ENCODE peak calls at places on chromosomes 11 and 22, in eight cellular contexts. J, H, R, D, Q, B, I and F are unnamed samples. For H3K9me3, the result is how much of the 10 kb centered on the place peaks cover.

GRCh38 chr11:64319421-64319761 is 1.5 kb downstream of the PRDX5 start:
- DNase-seq in J (peak), D (peak), R (no peak), H (peak), B (no peak), Q (no peak), I (no peak), F (no peak)

GRCh38 chr22:23834830-23835772 is 3.7 kb downstream of the DERL3 start:
- DNase-seq in Q (no peak), I (no peak), R (no peak), D (peak), J (no peak), H (peak), B (no peak), F (no peak)

GRCh38 chr11:77053217-77054013 is 13.4 kb upstream of the CAPN5 start:
- DNase-seq in B (no peak), J (no peak), D (no peak), R (no peak), H (no peak), I (no peak), Q (no peak), F (no peak)

GRCh38 chr11:118364956-118365615 is 5.7 kb downstream of the UBE4A start:
- DNase-seq in D (no peak), Q (no peak), R (no peak), H (no peak), I (no peak), B (no peak), J (no peak), F (no peak)

GRCh38 chr11:113193077-113193476 is 121.3 kb upstream of the TTC12 start:
- DNase-seq in B (peak), I (no peak), Q (no peak), R (no peak), H (no peak), D (no peak), J (no peak), F (no peak)

GRCh38 chr22:26602127-26602526 is 12.2 kb upstream of the TPST2 start:
- DNase-seq in D (no peak), B (no peak), H (no peak), Q (no peak), I (no peak), J (no peak), R (no peak), F (no peak)

GRCh38 chr11:10483584-10483983 is 28.5 kb downstream of the AMPD3 start:
- DNase-seq in D (no peak), I (no peak), J (no peak), H (no peak), R (no peak), B (no peak), Q (no peak), F (no peak)

GRCh38 chr22:40043793-40044101 is 49.0 kb downstream of the FAM83F start:
- DNase-seq in D (no peak), Q (no peak), H (no peak), I (no peak), R (no peak), J (no peak), B (no peak), F (no peak)

GRCh38 chr11:65814960-65815565 is 18.7 kb upstream of the SNX32 start:
- DNase-seq in I (peak), J (no peak), R (no peak), Q (no peak), B (no peak), D (no peak), H (peak), F (no peak)

GRCh38 chr11:68503281-68503687 is 42.7 kb downstream of the PPP6R3 start:
- DNase-seq in B (no peak), R (no peak), J (no peak), Q (no peak), D (no peak), H (no peak), I (no peak), F (peak)

GRCh38 chr11:9462806-9463537 is 2.2 kb downstream of the ZNF143 start:
- DNase-seq in D (no peak), J (no peak), Q (no peak), B (no peak), R (no peak), H (no peak), I (peak), F (peak)

GRCh38 chr11:112321521-112322172 is 61.0 kb upstream of the PLET1 start:
- DNase-seq in Q (peak), R (peak), I (peak), H (peak), B (no peak), J (peak), D (peak), F (no peak)

GRCh38 chr11:86511086-86511551 is 136.4 kb downstream of the CCDC81 start:
- DNase-seq in J (peak), H (no peak), R (peak), Q (no peak), D (no peak), I (no peak), B (no peak), F (peak)

GRCh38 chr22:39316440-39317083 is 2.9 kb downstream of the RPL3 start:
- DNase-seq in Q (peak), R (peak), I (peak), J (peak), B (peak), H (peak), D (peak), F (peak)

GRCh38 chr11:27861706-27862430 is 161.6 kb upstream of the BDNF start:
- DNase-seq in B (no peak), H (no peak), I (peak), D (no peak), R (no peak), Q (peak), J (peak), F (peak)

GRCh38 chr11:72144807-72145565 is 9.5 kb downstream of the FOLR3 start:
- DNase-seq in J (no peak), H (no peak), B (no peak), I (peak), Q (peak), D (no peak), R (no peak), F (no peak)

GRCh38 chr11:33160147-33160546 is 1.1 kb downstream of the CSTF3 start:
- DNase-seq in I (peak), J (peak), R (no peak), H (no peak), D (no peak), B (no peak), Q (no peak), F (peak)

GRCh38 chr22:22229683-22230420 is 14.7 kb upstream of the VPREB1 start:
- DNase-seq in R (no peak), I (peak), J (no peak), D (no peak), Q (no peak), H (no peak), B (no peak), F (no peak)

GRCh38 chr11:134119094-134119493 is 50.2 kb downstream of the JAM3 start:
- DNase-seq in H (no peak), J (no peak), D (no peak), R (no peak), Q (peak), I (peak), B (no peak), F (peak)

GRCh38 chr11:34565417-34566208 is 52.0 kb upstream of the ELF5 start:
- DNase-seq in Q (no peak), H (no peak), D (no peak), R (peak), J (no peak), I (peak), B (no peak), F (no peak)

GRCh38 chr11:76670475-76671235 is at the start of gene LRRC32:
- DNase-seq in Q (no peak), R (peak), D (peak), H (peak), B (peak), I (peak), J (peak), F (peak)

GRCh38 chr11:86888164-86888977 is 66.8 kb downstream of the FZD4 start:
- DNase-seq in D (no peak), I (peak), B (no peak), R (no peak), Q (peak), H (no peak), J (no peak), F (no peak)

GRCh38 chr11:76623171-76623883 is 47.2 kb downstream of the LRRC32 start:
- DNase-seq in H (no peak), I (no peak), R (no peak), Q (no peak), J (no peak), D (peak), B (no peak), F (no peak)

GRCh38 chr11:57054782-57055181 is 66.1 kb downstream of the OR5AK2 start:
- DNase-seq in B (no peak), R (no peak), H (no peak), J (no peak), D (no peak), I (no peak), Q (no peak), F (no peak)

GRCh38 chr11:128667873-128668272 is 26.0 kb upstream of the FLI1 start:
- DNase-seq in B (no peak), J (no peak), R (no peak), H (no peak), D (no peak), I (no peak), Q (no peak), F (no peak)

GRCh38 chr11:110086892-110087309 is 6.3 kb upstream of the ZC3H12C start:
- DNase-seq in J (no peak), R (peak), Q (peak), H (no peak), B (peak), D (no peak), I (peak), F (peak)

GRCh38 chr22:27668828-27669797 is 132.4 kb downstream of the MN1 start:
- DNase-seq in R (peak), H (peak), I (peak), D (peak), Q (no peak), J (peak), B (no peak), F (peak)

GRCh38 chr22:24841261-24841660 is 35.2 kb downstream of the SGSM1 start:
- DNase-seq in R (peak), D (no peak), I (peak), J (peak), B (no peak), Q (no peak), H (no peak), F (no peak)

GRCh38 chr11:119832536-119832935 is 103.5 kb upstream of the NECTIN1 start:
- DNase-seq in B (no peak), D (peak), Q (no peak), H (peak), I (no peak), R (peak), J (peak), F (peak)

DNA sequence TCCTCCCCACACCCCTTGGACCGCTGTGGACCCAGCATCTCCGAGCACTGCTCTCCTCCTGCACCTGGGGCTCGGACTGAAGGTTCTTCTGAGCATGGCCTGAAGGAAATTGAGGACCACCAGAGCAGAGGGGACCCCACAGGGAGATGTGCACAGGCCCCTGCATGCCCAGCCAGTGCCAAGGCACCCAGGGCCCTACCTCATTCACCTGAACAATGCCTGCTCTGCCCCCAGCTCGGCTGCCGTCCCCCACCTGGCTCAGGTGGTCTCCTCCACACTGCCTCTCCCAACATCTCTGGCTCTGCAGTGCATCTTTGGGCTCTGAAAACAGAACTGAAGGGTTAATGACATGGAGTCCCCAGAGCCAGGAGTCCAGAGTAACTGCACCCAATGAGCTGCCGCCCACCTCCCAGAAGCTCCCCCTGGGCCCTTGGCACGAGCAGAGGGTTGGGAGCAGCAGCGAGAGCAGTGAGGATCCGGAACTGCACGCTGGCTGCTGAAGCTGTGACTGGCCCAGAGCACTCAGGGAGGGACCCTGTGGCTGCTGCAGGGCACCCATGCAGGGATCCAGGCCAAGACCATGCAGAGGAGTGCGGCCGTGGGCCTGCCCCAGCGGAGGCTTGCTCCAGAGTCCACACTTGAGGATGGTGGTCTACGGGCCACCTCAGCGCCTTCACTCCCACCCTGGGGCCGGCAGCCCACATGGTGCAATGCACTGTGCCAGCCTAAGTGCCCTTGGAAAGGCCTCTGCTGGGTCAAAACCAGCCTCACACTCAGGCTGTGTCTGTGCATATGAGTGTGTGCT is 686.0 kb downstream of the TBC1D22A start:
- DNase-seq in I (no peak), B (no peak), R (peak), J (no peak), H (no peak), Q (no peak), D (no peak), F (no peak)
- H3K9me3 ChIP-seq in I (half or more), B (under half), R (under half), J (under half), H (under half), Q (half or more), D (under half), F (under half)

DNA sequence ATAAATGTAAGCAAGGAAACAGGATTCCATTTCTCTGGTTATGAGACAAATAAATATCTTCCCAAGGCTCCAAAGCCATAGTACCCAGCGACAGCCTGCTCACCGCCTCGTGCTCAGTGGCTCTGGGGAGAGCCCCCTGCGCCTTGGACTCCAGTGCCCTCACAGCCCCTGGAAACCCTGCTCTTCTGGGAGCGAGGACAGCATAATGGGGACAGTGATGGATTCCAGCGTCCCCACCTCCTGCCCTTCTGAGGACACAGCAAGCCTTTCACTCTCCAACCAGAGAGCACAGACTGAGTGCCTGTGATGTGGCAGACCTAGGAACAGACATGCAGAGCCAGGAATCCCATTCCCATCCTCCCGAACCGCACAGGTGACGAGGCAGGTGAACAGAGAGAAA is 660.8 kb downstream of the TBC1D22A start:
- DNase-seq in R (no peak), J (no peak), H (no peak), Q (no peak), B (no peak), I (no peak), D (no peak), F (no peak)
- H3K9me3 ChIP-seq in R (under half), J (under half), H (under half), Q (under half), B (under half), I (half or more), D (under half), F (under half)

GRCh38 chr22:47303161-47303890 is 540.9 kb downstream of the TBC1D22A start:
- DNase-seq in R (no peak), B (no peak), J (no peak), Q (no peak), D (peak), I (no peak), H (no peak), F (no peak)
- H3K9me3 ChIP-seq in R (under half), B (under half), J (under half), Q (under half), D (under half), I (half or more), H (under half), F (under half)

DNA sequence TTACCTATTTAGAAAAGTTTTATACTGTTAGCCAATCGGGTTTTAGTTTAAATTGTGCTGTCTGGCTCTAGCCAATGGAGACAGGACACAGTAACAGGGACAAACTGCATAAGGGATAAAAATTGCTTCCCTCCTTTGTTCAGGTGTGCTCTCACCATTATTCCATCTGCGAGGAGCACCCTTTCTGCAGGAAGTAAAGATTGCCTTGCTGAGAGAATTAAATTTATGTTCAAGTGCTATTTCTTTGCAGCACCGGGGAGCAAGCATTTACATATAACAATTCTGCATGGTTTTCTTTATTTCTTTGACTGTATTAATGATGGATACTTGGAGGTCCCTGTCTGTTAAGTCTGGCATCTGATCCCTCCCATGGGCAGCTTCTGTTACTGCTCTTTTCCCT is 80.5 kb downstream of the BRD1 start:
- DNase-seq in I (no peak), Q (no peak), J (no peak), H (no peak), D (no peak), B (no peak), R (no peak), F (no peak)
- H3K9me3 ChIP-seq in I (under half), Q (under half), J (under half), H (under half), D (under half), B (under half), R (under half), F (under half)

GRCh38 chr22:11605468-11605981 is 3922.5 kb upstream of the OR11H1 start:
- DNase-seq in J (no peak), Q (no peak), B (no peak), H (no peak), I (no peak), D (no peak), R (no peak), F (no peak)
- H3K9me3 ChIP-seq in J (under half), Q (under half), B (under half), H (under half), I (under half), D (half or more), R (under half), F (under half)

GRCh38 chr11:1853376-1854131 is 670 bp downstream of the LSP1 start:
- DNase-seq in J (no peak), B (no peak), D (no peak), I (no peak), H (no peak), Q (no peak), R (no peak), F (no peak)

GRCh38 chr11:1852885-1853284 is at the start of gene LSP1:
- DNase-seq in J (no peak), I (no peak), H (peak), B (no peak), R (no peak), D (no peak), Q (no peak), F (no peak)

GRCh38 chr11:1854132-1854948 is 1.5 kb downstream of the LSP1 start:
- DNase-seq in Q (no peak), I (no peak), D (no peak), R (no peak), J (no peak), B (no peak), H (no peak), F (no peak)

GRCh38 chr11:1852271-1852877 is 510 bp upstream of the LSP1 start:
- DNase-seq in Q (no peak), I (no peak), B (no peak), D (no peak), J (no peak), H (no peak), R (no peak), F (no peak)

DNA sequence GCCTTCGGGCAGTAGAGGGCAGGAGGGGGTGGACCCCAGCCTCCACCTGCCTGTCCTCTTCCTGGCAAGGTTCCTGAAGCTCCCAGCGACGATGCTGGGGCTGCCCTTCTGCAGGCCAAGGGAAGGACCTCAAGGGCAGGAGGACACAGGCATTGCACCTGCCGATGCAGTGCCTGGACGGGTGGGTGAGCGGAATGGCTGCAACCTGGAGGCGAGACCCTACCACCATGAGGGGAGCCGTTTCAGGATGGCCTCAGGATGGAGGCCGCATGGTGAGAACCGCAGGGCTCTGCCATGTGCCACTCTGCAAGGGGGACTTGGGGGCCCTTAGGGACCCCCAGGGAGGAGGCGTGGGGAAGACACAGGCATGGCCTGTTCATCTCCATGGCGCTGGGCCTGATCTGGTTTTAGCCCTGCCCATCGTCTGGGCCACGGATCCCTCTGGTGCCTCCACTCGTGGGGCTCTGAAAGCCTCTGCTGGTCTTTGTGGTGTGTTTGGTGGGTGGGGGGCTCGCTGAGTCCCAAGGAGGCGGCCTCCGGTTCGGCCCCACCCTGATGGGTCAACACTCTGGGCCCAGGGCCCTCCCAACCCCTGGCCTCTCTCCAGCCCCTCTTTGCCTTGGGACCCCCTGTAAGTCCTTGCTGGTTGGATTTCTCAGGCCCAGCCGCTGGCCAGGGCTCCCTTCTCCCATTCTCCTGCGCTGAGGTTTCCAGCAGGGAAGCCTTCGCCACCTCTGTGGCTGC is 1.3 kb upstream of the LSP1 start:
- DNase-seq in R (no peak), H (no peak), D (no peak), Q (no peak), J (no peak), I (no peak), B (no peak), F (no peak)
- H3K9me3 ChIP-seq in R (under half), H (under half), D (under half), Q (under half), J (under half), I (under half), B (under half), F (under half)

DNA sequence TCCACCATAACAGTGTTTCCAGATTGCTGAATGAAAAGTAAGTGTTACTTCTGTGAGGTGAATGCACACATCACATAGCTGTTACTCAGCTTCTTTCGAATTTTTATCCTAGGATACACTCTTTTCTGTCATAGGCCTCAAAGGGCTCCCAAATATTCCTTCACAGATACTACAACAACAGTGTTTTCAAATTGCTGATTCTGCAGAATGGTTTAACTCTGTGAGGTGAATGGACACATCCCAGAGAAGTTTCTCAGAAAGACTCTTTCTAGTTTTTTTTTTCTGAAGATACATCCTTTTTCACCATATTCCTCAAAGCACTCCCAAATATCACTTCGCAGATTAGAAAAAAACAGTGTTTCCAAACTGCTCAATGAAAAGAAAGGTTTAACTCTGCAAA is 221.1 kb downstream of the OR4A5 start:
- DNase-seq in H (no peak), B (no peak), J (no peak), D (no peak), Q (no peak), I (no peak), R (no peak), F (no peak)
- H3K9me3 ChIP-seq in H (half or more), B (half or more), J (under half), D (half or more), Q (under half), I (under half), R (under half), F (under half)

GRCh38 chr22:48976556-48977535 is 850.8 kb downstream of the BRD1 start:
- DNase-seq in R (no peak), I (no peak), J (no peak), D (no peak), H (no peak), B (no peak), Q (no peak), F (no peak)
- H3K9me3 ChIP-seq in R (under half), I (under half), J (under half), D (under half), H (under half), B (under half), Q (half or more), F (under half)

GRCh38 chr22:49203863-49204598 is 623.6 kb downstream of the BRD1 start:
- DNase-seq in B (peak), D (no peak), Q (no peak), R (no peak), J (no peak), H (no peak), I (no peak), F (no peak)
- H3K9me3 ChIP-seq in B (under half), D (under half), Q (half or more), R (under half), J (under half), H (under half), I (under half), F (under half)

GRCh38 chr22:47808886-47809620 is 1046.6 kb downstream of the TBC1D22A start:
- DNase-seq in I (no peak), D (no peak), Q (no peak), J (no peak), R (no peak), B (no peak), H (no peak), F (no peak)
- H3K9me3 ChIP-seq in I (under half), D (under half), Q (half or more), J (under half), R (under half), B (under half), H (under half), F (under half)